ENCODE peak calls at places on chromosomes 4 and X, in seven cellular contexts. M is endothelial cell, O is cardiac fibroblast, Q is PC-9, C is fibroblast of pulmonary artery, J is foreskin fibroblast, E is transverse colon. R is an unnamed sample.

GRCh38 chr4:45423876-45424275 is 697.5 kb upstream of the GNPDA2 start:
- DNase-seq in J (no peak), E (no peak), C (no peak), O (no peak), Q (no peak), M (no peak), R (no peak)

GRCh38 chrX:69107231-69107739 is 58.0 kb downstream of the PJA1 start:
- DNase-seq in M (no peak), Q (peak; percentile 56), C (no peak), E (no peak), J (no peak), O (peak; percentile 61), R (no peak)

GRCh38 chrX:39721570-39722279 is 376.0 kb downstream of the BCOR start:
- DNase-seq in O (peak; percentile 77), J (no peak), C (peak; percentile 76), M (no peak), Q (no peak), E (no peak), R (peak; percentile 83)

GRCh38 chrX:155071694-155072215 is 447 bp downstream of the BRCC3 start:
- DNase-seq in J (no peak), E (no peak), Q (peak; percentile 35), C (no peak), O (no peak), M (peak; percentile 14), R (peak; percentile 78)

GRCh38 chrX:134664202-134664601 is 5.9 kb upstream of the PLAC1 start:
- DNase-seq in M (no peak), J (no peak), C (no peak), Q (no peak), O (no peak), E (no peak), R (no peak)

GRCh38 chr4:16289872-16290554 is 63.7 kb upstream of the TAPT1 start:
- DNase-seq in J (peak; percentile 17), C (peak; percentile 67), E (no peak), O (peak; percentile 60), M (peak; percentile 14), Q (no peak), R (no peak)

GRCh38 chr4:138275216-138275615 is 33.1 kb upstream of the SLC7A11 start:
- DNase-seq in M (no peak), E (no peak), O (peak; percentile 30), C (peak; percentile 50), J (no peak), Q (no peak), R (no peak)

GRCh38 chrX:53738370-53738909 is 51.9 kb upstream of the HUWE1 start:
- DNase-seq in M (no peak), O (no peak), Q (no peak), J (no peak), C (no peak), E (no peak), R (no peak)

GRCh38 chr4:94451051-94451404 is 714 bp upstream of the PDLIM5 start:
- DNase-seq in C (no peak), M (no peak), J (no peak), Q (no peak), E (no peak), O (no peak), R (no peak)

GRCh38 chr4:25234390-25235367 is 846 bp downstream of the PI4K2B start:
- DNase-seq in O (peak; percentile 87), M (peak; percentile 54), J (peak; percentile 68), Q (peak; percentile 72), C (peak; percentile 89), E (peak; percentile 42), R (peak; percentile 79)

GRCh38 chr4:156970501-156971167 is 965 bp downstream of the PDGFC start:
- DNase-seq in M (peak; percentile 69), Q (peak; percentile 58), J (peak; percentile 61), O (peak; percentile 75), E (peak; percentile 61), C (peak; percentile 77), R (peak; percentile 84)

GRCh38 chr4:147822128-147822527 is 90.2 kb downstream of the ARHGAP10 start:
- DNase-seq in C (peak; percentile 97), J (peak; percentile 86), M (no peak), E (peak; percentile 58), O (peak; percentile 98), Q (peak; percentile 54), R (peak; percentile 82)

GRCh38 chr4:148284526-148285193 is 157.6 kb downstream of the NR3C2 start:
- DNase-seq in E (no peak), M (no peak), Q (no peak), C (no peak), J (no peak), O (no peak), R (no peak)

GRCh38 chrX:139642241-139642927 is 65.6 kb downstream of the MCF2 start:
- DNase-seq in J (no peak), Q (no peak), E (no peak), M (no peak), C (no peak), O (peak; percentile 0), R (no peak)

GRCh38 chr4:81164623-81165416 is 50.2 kb downstream of the PRKG2 start:
- DNase-seq in M (no peak), Q (peak; percentile 89), E (peak; percentile 43), O (no peak), J (peak; percentile 87), C (no peak), R (no peak)

GRCh38 chr4:5893013-5893580 is at the start of gene CRMP1:
- DNase-seq in C (no peak), O (no peak), E (no peak), M (peak; percentile 40), J (peak; percentile 7), Q (no peak), R (no peak)

GRCh38 chrX:44343412-44343942 is at the start of gene EFHC2:
- DNase-seq in E (peak; percentile 28), O (peak; percentile 34), Q (no peak), M (peak; percentile 38), C (peak; percentile 20), J (no peak), R (peak; percentile 73)

GRCh38 chrX:11435568-11435967 is 142.4 kb downstream of the AMELX start:
- DNase-seq in O (peak; percentile 88), C (peak; percentile 84), M (no peak), E (no peak), J (peak; percentile 75), Q (no peak), R (no peak)

GRCh38 chr4:147984065-147984777 is 252.3 kb downstream of the ARHGAP10 start:
- DNase-seq in Q (no peak), E (peak; percentile 17), C (peak; percentile 75), J (peak; percentile 14), M (peak; percentile 52), O (peak; percentile 71), R (no peak)

GRCh38 chr4:76605099-76605563 is 170.1 kb downstream of the SHROOM3 start:
- DNase-seq in C (no peak), M (no peak), Q (no peak), E (no peak), J (peak; percentile 76), O (no peak), R (no peak)

GRCh38 chrX:57929373-57929772 is 19.1 kb upstream of the ZXDA start:
- DNase-seq in C (peak; percentile 51), M (no peak), E (no peak), Q (no peak), O (peak; percentile 48), J (no peak), R (no peak)

GRCh38 chr4:186351672-186352194 is 85.7 kb downstream of the F11 start:
- DNase-seq in Q (no peak), M (no peak), C (no peak), J (no peak), O (no peak), E (no peak), R (no peak)

GRCh38 chr4:164350086-164350485 is 403.8 kb upstream of the SMIM31 start:
- DNase-seq in Q (no peak), E (no peak), C (no peak), O (no peak), M (no peak), J (no peak), R (no peak)

GRCh38 chrX:27674491-27674890 is 84.3 kb downstream of the DCAF8L2 start:
- DNase-seq in E (no peak), J (no peak), O (no peak), M (no peak), C (no peak), Q (no peak), R (no peak)

DNA sequence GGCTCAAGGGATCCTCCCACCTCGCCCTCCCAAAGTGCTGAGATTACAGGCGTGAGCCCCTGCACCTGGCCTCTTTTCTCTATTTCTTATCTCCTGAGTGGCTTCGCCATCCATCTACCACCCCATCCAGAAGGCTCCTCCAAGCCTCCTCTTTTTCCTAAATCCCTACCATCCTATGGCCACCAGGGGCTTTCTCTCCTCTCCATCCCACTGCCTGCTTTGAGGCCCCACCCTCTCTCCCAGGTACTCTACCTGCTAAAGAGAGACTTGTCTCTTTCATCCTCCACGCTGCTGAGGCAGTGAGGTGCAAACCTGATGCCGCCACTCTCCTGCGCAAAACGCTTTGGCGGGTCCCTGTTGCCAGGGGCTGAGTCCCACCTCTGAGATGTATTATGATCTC is 7.0 kb downstream of the RS1 start:
- DNase-seq in C (no peak), E (no peak), J (no peak), M (no peak), Q (no peak), O (no peak), R (no peak)
- TF ChIP-seq CTCF in C (no peak), E (no peak), J (no peak), M (no peak), Q (peak; percentile 33), O (no peak), R (no peak)

GRCh38 chrX:106039920-106040319 is 1.4 kb upstream of the SERPINA7 start:
- DNase-seq in C (peak; percentile 8), O (peak; percentile 8), J (no peak), Q (no peak), E (no peak), M (no peak), R (no peak)
- TF ChIP-seq CTCF in C (peak; percentile 32), O (no peak), J (no peak), Q (peak; percentile 41), E (peak; percentile 30), M (no peak), R (no peak)

GRCh38 chr4:107900067-107900466 is 31.3 kb upstream of the CYP2U1 start:
- DNase-seq in E (no peak), M (no peak), C (no peak), J (no peak), O (no peak), Q (no peak), R (no peak)
- TF ChIP-seq CTCF in E (no peak), M (no peak), C (no peak), J (no peak), O (no peak), Q (no peak), R (no peak)

DNA sequence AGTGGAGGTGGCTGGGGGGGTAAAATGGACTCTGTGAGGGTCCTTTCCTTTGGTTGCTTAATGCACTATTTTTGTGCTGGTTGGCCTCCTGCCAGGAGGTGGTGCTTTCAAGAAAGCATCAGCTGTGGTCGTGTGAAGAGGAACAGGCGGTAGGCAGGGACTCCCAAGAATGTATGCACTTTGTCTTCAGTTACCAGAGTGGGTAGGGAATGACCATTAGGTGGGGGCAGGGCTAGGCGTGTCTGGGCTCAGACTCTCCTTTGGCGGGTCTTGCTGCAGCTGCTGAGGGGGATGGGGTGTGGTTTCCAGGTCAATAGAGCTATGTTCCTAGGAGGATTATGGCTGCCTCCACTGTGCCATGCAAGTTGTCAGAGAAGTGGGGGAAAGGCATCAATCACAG is 509.0 kb downstream of the PCDH19 start:
- DNase-seq in C (no peak), M (no peak), Q (no peak), E (no peak), O (no peak), J (no peak), R (no peak)
- TF ChIP-seq CTCF in C (no peak), M (no peak), Q (no peak), E (no peak), O (no peak), J (no peak), R (no peak)

GRCh38 chrX:102950908-102951866 is 14.1 kb downstream of the RAB40AL start:
- DNase-seq in Q (no peak), C (peak; percentile 52), E (peak; percentile 44), M (peak; percentile 72), J (peak; percentile 26), O (peak; percentile 49), R (no peak)
- TF ChIP-seq CTCF in Q (peak; percentile 67), C (peak; percentile 60), E (peak; percentile 53), M (peak; percentile 41), J (peak; percentile 58), O (peak; percentile 65), R (peak; percentile 34)

R was measured in coronary artery.